ENCODE peak calls at places on chromosomes 6 and 20, in nine cellular contexts. One of them, this sample, is unnamed.

GRCh38 chr6:4348462-4349112 is 213.2 kb upstream of the ECI2 start:
- DNase-seq in PC-9: no peak
- DNase-seq in dorsolateral prefrontal cortex: no peak
- DNase-seq in astrocyte of the spinal cord: no peak
- DNase-seq in fibroblast of pulmonary artery: no peak
- DNase-seq in retinal pigment epithelial cell: no peak
- DNase-seq in neural progenitor cell: no peak
- DNase-seq in testis: no peak
- DNase-seq in astrocyte of the cerebellum: no peak
- DNase-seq in this sample: peak; percentile 22

GRCh38 chr6:48826884-48827701 is 636.0 kb downstream of the MMUT start:
- DNase-seq in astrocyte of the cerebellum: no peak
- DNase-seq in fibroblast of pulmonary artery: peak; percentile 92
- DNase-seq in astrocyte of the spinal cord: peak; percentile 92
- DNase-seq in neural progenitor cell: no peak
- DNase-seq in dorsolateral prefrontal cortex: no peak
- DNase-seq in retinal pigment epithelial cell: peak; percentile 85
- DNase-seq in testis: no peak
- DNase-seq in PC-9: peak; percentile 89
- DNase-seq in this sample: peak; percentile 99

GRCh38 chr6:88359530-88360202 is 193.5 kb upstream of the CNR1 start:
- DNase-seq in PC-9: no peak
- DNase-seq in retinal pigment epithelial cell: no peak
- DNase-seq in astrocyte of the cerebellum: no peak
- DNase-seq in testis: no peak
- DNase-seq in dorsolateral prefrontal cortex: no peak
- DNase-seq in astrocyte of the spinal cord: no peak
- DNase-seq in neural progenitor cell: peak; percentile 15
- DNase-seq in fibroblast of pulmonary artery: no peak
- DNase-seq in this sample: no peak

GRCh38 chr6:151285121-151285520 is 45.4 kb downstream of the AKAP12 start:
- DNase-seq in fibroblast of pulmonary artery: peak; percentile 86
- DNase-seq in PC-9: no peak
- DNase-seq in retinal pigment epithelial cell: no peak
- DNase-seq in testis: no peak
- DNase-seq in dorsolateral prefrontal cortex: no peak
- DNase-seq in astrocyte of the spinal cord: peak; percentile 74
- DNase-seq in neural progenitor cell: no peak
- DNase-seq in astrocyte of the cerebellum: peak; percentile 44
- DNase-seq in this sample: peak; percentile 87

GRCh38 chr20:12394786-12395185 is 477.1 kb downstream of the BTBD3 start:
- DNase-seq in retinal pigment epithelial cell: no peak
- DNase-seq in PC-9: no peak
- DNase-seq in testis: no peak
- DNase-seq in neural progenitor cell: peak; percentile 29
- DNase-seq in astrocyte of the spinal cord: no peak
- DNase-seq in fibroblast of pulmonary artery: peak; percentile 21
- DNase-seq in dorsolateral prefrontal cortex: no peak
- DNase-seq in astrocyte of the cerebellum: no peak
- DNase-seq in this sample: peak; percentile 16

GRCh38 chr20:38658879-38659612 is 57.4 kb downstream of the ARHGAP40 start:
- DNase-seq in dorsolateral prefrontal cortex: peak; percentile 35
- DNase-seq in astrocyte of the cerebellum: no peak
- DNase-seq in retinal pigment epithelial cell: no peak
- DNase-seq in fibroblast of pulmonary artery: peak; percentile 20
- DNase-seq in astrocyte of the spinal cord: no peak
- DNase-seq in neural progenitor cell: peak; percentile 71
- DNase-seq in testis: no peak
- DNase-seq in PC-9: peak; percentile 41
- DNase-seq in this sample: no peak

GRCh38 chr6:90028080-90028778 is 134.0 kb downstream of the GJA10 start:
- DNase-seq in retinal pigment epithelial cell: peak; percentile 48
- DNase-seq in astrocyte of the spinal cord: no peak
- DNase-seq in PC-9: no peak
- DNase-seq in dorsolateral prefrontal cortex: no peak
- DNase-seq in fibroblast of pulmonary artery: no peak
- DNase-seq in astrocyte of the cerebellum: no peak
- DNase-seq in neural progenitor cell: no peak
- DNase-seq in testis: no peak
- DNase-seq in this sample: no peak

GRCh38 chr6:2476376-2476775 is 231.0 kb upstream of the GMDS start:
- DNase-seq in retinal pigment epithelial cell: no peak
- DNase-seq in astrocyte of the spinal cord: no peak
- DNase-seq in fibroblast of pulmonary artery: peak; percentile 3
- DNase-seq in astrocyte of the cerebellum: no peak
- DNase-seq in neural progenitor cell: no peak
- DNase-seq in testis: no peak
- DNase-seq in dorsolateral prefrontal cortex: no peak
- DNase-seq in PC-9: peak; percentile 81
- DNase-seq in this sample: peak; percentile 31

GRCh38 chr6:10194816-10195639 is 219.8 kb downstream of the TFAP2A start:
- DNase-seq in retinal pigment epithelial cell: no peak
- DNase-seq in dorsolateral prefrontal cortex: no peak
- DNase-seq in PC-9: peak; percentile 37
- DNase-seq in testis: no peak
- DNase-seq in astrocyte of the spinal cord: no peak
- DNase-seq in astrocyte of the cerebellum: no peak
- DNase-seq in fibroblast of pulmonary artery: no peak
- DNase-seq in neural progenitor cell: no peak
- DNase-seq in this sample: no peak

GRCh38 chr6:169858293-169858934 is 107.0 kb downstream of the ERMARD start:
- DNase-seq in testis: peak; percentile 4
- DNase-seq in fibroblast of pulmonary artery: no peak
- DNase-seq in dorsolateral prefrontal cortex: no peak
- DNase-seq in astrocyte of the cerebellum: no peak
- DNase-seq in neural progenitor cell: no peak
- DNase-seq in retinal pigment epithelial cell: no peak
- DNase-seq in PC-9: no peak
- DNase-seq in astrocyte of the spinal cord: no peak
- DNase-seq in this sample: no peak

GRCh38 chr6:10146723-10147451 is 268.0 kb downstream of the TFAP2A start:
- DNase-seq in neural progenitor cell: peak; percentile 62
- DNase-seq in dorsolateral prefrontal cortex: no peak
- DNase-seq in testis: peak; percentile 61
- DNase-seq in astrocyte of the spinal cord: peak; percentile 9
- DNase-seq in fibroblast of pulmonary artery: peak; percentile 29
- DNase-seq in PC-9: peak; percentile 20
- DNase-seq in astrocyte of the cerebellum: peak; percentile 6
- DNase-seq in retinal pigment epithelial cell: no peak
- DNase-seq in this sample: peak; percentile 6

GRCh38 chr6:122381494-122382083 is 17.9 kb upstream of the HSF2 start:
- DNase-seq in PC-9: peak; percentile 34
- DNase-seq in neural progenitor cell: peak; percentile 83
- DNase-seq in astrocyte of the cerebellum: peak; percentile 66
- DNase-seq in fibroblast of pulmonary artery: peak; percentile 86
- DNase-seq in astrocyte of the spinal cord: peak; percentile 75
- DNase-seq in testis: peak; percentile 71
- DNase-seq in dorsolateral prefrontal cortex: peak; percentile 51
- DNase-seq in retinal pigment epithelial cell: peak; percentile 33
- DNase-seq in this sample: peak; percentile 85

GRCh38 chr6:41655706-41656668 is 17.7 kb downstream of the MDFI start:
- DNase-seq in dorsolateral prefrontal cortex: no peak
- DNase-seq in astrocyte of the spinal cord: peak; percentile 44
- DNase-seq in testis: no peak
- DNase-seq in fibroblast of pulmonary artery: peak; percentile 61
- DNase-seq in retinal pigment epithelial cell: no peak
- DNase-seq in PC-9: no peak
- DNase-seq in astrocyte of the cerebellum: no peak
- DNase-seq in neural progenitor cell: peak; percentile 30
- DNase-seq in this sample: no peak

GRCh38 chr6:109311481-109311880 is 70.8 kb downstream of the CD164 start:
- DNase-seq in neural progenitor cell: no peak
- DNase-seq in dorsolateral prefrontal cortex: no peak
- DNase-seq in astrocyte of the spinal cord: no peak
- DNase-seq in testis: no peak
- DNase-seq in fibroblast of pulmonary artery: no peak
- DNase-seq in PC-9: no peak
- DNase-seq in retinal pigment epithelial cell: no peak
- DNase-seq in astrocyte of the cerebellum: no peak
- DNase-seq in this sample: peak; percentile 61

GRCh38 chr6:146026873-146027272 is 2.0 kb upstream of the GRM1 start:
- DNase-seq in astrocyte of the spinal cord: no peak
- DNase-seq in neural progenitor cell: no peak
- DNase-seq in testis: no peak
- DNase-seq in fibroblast of pulmonary artery: no peak
- DNase-seq in dorsolateral prefrontal cortex: no peak
- DNase-seq in retinal pigment epithelial cell: no peak
- DNase-seq in PC-9: no peak
- DNase-seq in astrocyte of the cerebellum: no peak
- DNase-seq in this sample: no peak

GRCh38 chr6:146029573-146030184 is 817 bp downstream of the GRM1 start:
- DNase-seq in astrocyte of the cerebellum: no peak
- DNase-seq in dorsolateral prefrontal cortex: no peak
- DNase-seq in PC-9: no peak
- DNase-seq in astrocyte of the spinal cord: no peak
- DNase-seq in retinal pigment epithelial cell: no peak
- DNase-seq in neural progenitor cell: no peak
- DNase-seq in fibroblast of pulmonary artery: no peak
- DNase-seq in testis: no peak
- DNase-seq in this sample: no peak

GRCh38 chr6:146028250-146028789 is 542 bp upstream of the GRM1 start:
- DNase-seq in astrocyte of the spinal cord: peak; percentile 63
- DNase-seq in PC-9: peak; percentile 41
- DNase-seq in dorsolateral prefrontal cortex: no peak
- DNase-seq in testis: peak; percentile 74
- DNase-seq in neural progenitor cell: peak; percentile 89
- DNase-seq in retinal pigment epithelial cell: peak; percentile 20
- DNase-seq in fibroblast of pulmonary artery: peak; percentile 67
- DNase-seq in astrocyte of the cerebellum: peak; percentile 46
- DNase-seq in this sample: peak; percentile 56

GRCh38 chr6:146027586-146028249 is 1.1 kb upstream of the GRM1 start:
- DNase-seq in fibroblast of pulmonary artery: peak; percentile 1
- DNase-seq in astrocyte of the spinal cord: no peak
- DNase-seq in retinal pigment epithelial cell: no peak
- DNase-seq in astrocyte of the cerebellum: no peak
- DNase-seq in PC-9: no peak
- DNase-seq in dorsolateral prefrontal cortex: peak; percentile 56
- DNase-seq in neural progenitor cell: peak; percentile 71
- DNase-seq in testis: no peak
- DNase-seq in this sample: no peak

DNA sequence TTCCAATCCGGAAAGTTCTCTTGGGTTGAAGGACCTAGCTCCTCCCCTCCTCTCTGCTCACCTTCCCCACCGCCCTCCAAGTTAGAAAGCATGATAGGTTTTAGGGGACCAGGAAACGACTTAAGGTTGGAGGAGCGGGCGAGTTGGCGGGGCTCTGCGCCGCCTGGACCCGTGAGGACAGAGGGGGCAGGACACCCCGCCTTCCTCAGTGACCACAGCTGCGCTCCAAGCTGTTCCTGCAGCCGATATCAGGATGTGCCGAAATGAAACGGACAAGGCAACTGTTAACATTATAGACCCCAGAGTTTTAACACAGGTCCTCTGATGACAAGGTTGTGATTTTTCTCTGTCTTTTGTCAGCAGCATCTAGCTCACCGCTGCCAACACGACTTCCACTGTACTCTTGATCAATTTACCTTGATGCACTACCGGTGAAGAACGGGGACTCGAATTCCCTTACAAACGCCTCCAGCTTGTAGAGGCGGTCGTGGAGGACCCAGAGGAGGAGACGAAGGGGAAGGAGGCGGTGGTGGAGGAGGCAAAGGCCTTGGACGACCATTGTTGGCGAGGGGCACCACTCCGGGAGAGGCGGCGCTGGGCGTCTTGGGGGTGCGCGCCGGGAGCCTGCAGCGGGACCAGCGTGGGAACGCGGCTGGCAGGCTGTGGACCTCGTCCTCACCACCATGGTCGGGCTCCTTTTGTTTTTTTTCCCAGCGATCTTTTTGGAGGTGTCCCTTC is at the start of gene GRM1:
- DNase-seq in testis: no peak
- DNase-seq in dorsolateral prefrontal cortex: no peak
- DNase-seq in neural progenitor cell: peak; percentile 21
- DNase-seq in fibroblast of pulmonary artery: no peak
- DNase-seq in PC-9: no peak
- DNase-seq in astrocyte of the spinal cord: no peak
- DNase-seq in astrocyte of the cerebellum: no peak
- DNase-seq in retinal pigment epithelial cell: no peak
- DNase-seq in this sample: no peak
- TF ChIP-seq CTCF in testis: no peak
- TF ChIP-seq CTCF in dorsolateral prefrontal cortex: no peak
- TF ChIP-seq CTCF in neural progenitor cell: no peak
- TF ChIP-seq CTCF in fibroblast of pulmonary artery: no peak
- TF ChIP-seq CTCF in PC-9: no peak
- TF ChIP-seq CTCF in astrocyte of the spinal cord: no peak
- TF ChIP-seq CTCF in astrocyte of the cerebellum: no peak
- TF ChIP-seq CTCF in retinal pigment epithelial cell: no peak
- TF ChIP-seq CTCF in this sample: no peak

GRCh38 chr6:118548136-118548535 is at the start of gene PLN:
- DNase-seq in PC-9: no peak
- DNase-seq in testis: no peak
- DNase-seq in neural progenitor cell: no peak
- DNase-seq in astrocyte of the spinal cord: no peak
- DNase-seq in fibroblast of pulmonary artery: no peak
- DNase-seq in astrocyte of the cerebellum: no peak
- DNase-seq in retinal pigment epithelial cell: no peak
- DNase-seq in dorsolateral prefrontal cortex: no peak
- DNase-seq in this sample: no peak
- H3K4me3 ChIP-seq in PC-9: no peak within 1 kb of the TSS
- H3K4me3 ChIP-seq in testis: no peak within 1 kb of the TSS
- H3K4me3 ChIP-seq in neural progenitor cell: no peak within 1 kb of the TSS
- H3K4me3 ChIP-seq in astrocyte of the spinal cord: no peak within 1 kb of the TSS
- H3K4me3 ChIP-seq in fibroblast of pulmonary artery: no peak within 1 kb of the TSS
- H3K4me3 ChIP-seq in astrocyte of the cerebellum: no peak within 1 kb of the TSS
- H3K4me3 ChIP-seq in retinal pigment epithelial cell: no peak within 1 kb of the TSS
- H3K4me3 ChIP-seq in dorsolateral prefrontal cortex: peak within 1 kb of the TSS; percentile 9
- H3K4me3 ChIP-seq in this sample: no peak within 1 kb of the TSS

GRCh38 chr6:99305021-99305554 is 44.4 kb downstream of the FAXC start:
- DNase-seq in retinal pigment epithelial cell: no peak
- DNase-seq in testis: no peak
- DNase-seq in astrocyte of the spinal cord: no peak
- DNase-seq in neural progenitor cell: no peak
- DNase-seq in dorsolateral prefrontal cortex: no peak
- DNase-seq in astrocyte of the cerebellum: no peak
- DNase-seq in PC-9: no peak
- DNase-seq in fibroblast of pulmonary artery: no peak
- DNase-seq in this sample: no peak
- TF ChIP-seq CTCF in retinal pigment epithelial cell: no peak
- TF ChIP-seq CTCF in testis: no peak
- TF ChIP-seq CTCF in astrocyte of the spinal cord: no peak
- TF ChIP-seq CTCF in neural progenitor cell: no peak
- TF ChIP-seq CTCF in dorsolateral prefrontal cortex: no peak
- TF ChIP-seq CTCF in astrocyte of the cerebellum: no peak
- TF ChIP-seq CTCF in PC-9: no peak
- TF ChIP-seq CTCF in fibroblast of pulmonary artery: no peak
- TF ChIP-seq CTCF in this sample: no peak

DNA sequence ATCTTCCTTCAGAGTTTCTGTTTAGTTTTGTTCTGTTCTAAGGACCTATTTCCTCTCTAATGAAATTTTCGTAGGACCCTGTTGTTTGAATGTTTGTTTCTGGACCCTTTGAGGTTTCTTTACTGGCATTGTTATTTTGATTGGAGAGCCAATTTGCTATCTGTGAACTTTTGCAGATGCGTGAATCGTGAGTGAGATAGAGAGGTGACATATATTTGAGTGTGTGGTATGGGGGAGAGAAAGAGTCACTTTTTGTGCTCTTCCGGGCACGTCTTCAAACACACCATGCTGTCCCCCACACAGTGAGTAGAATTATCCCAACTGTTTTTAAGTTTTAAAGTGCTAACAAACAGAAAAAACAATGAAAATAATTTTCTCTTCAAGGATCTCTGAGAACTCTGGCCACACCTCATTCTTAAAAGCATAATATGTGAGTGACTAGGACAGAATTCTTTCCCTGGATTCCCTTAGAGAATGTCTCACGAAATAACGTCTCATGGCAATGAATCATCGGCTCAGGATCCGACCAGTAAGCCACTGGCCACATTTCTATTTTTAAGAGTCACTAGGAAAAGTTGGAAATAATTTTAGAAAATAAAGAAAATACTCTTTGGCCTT is 235.6 kb upstream of the ZNF217 start:
- DNase-seq in testis: no peak
- DNase-seq in dorsolateral prefrontal cortex: no peak
- DNase-seq in neural progenitor cell: no peak
- DNase-seq in astrocyte of the spinal cord: peak; percentile 95
- DNase-seq in PC-9: peak; percentile 48
- DNase-seq in astrocyte of the cerebellum: peak; percentile 94
- DNase-seq in retinal pigment epithelial cell: peak; percentile 96
- DNase-seq in fibroblast of pulmonary artery: peak; percentile 97
- DNase-seq in this sample: peak; percentile 98
- H3K4me3 ChIP-seq in testis: no peak overlapping the region
- H3K4me3 ChIP-seq in dorsolateral prefrontal cortex: peak overlapping the region; percentile 48
- H3K4me3 ChIP-seq in neural progenitor cell: no peak overlapping the region
- H3K4me3 ChIP-seq in astrocyte of the spinal cord: peak overlapping the region; percentile 20
- H3K4me3 ChIP-seq in PC-9: peak overlapping the region; percentile 56
- H3K4me3 ChIP-seq in astrocyte of the cerebellum: peak overlapping the region; percentile 10
- H3K4me3 ChIP-seq in retinal pigment epithelial cell: peak overlapping the region; percentile 27
- H3K4me3 ChIP-seq in fibroblast of pulmonary artery: peak overlapping the region; percentile 38
- H3K4me3 ChIP-seq in this sample: peak overlapping the region; percentile 53